ENCODE peak calls at places on chromosomes 6 and 20, in nine cellular contexts. F, Y, I, N, Q, G, E, X and K are unnamed samples.

GRCh38 chr6:78629154-78629721 is 238.1 kb upstream of the IRAK1BP1 start:
- DNase-seq in X (no peak), Q (no peak), E (no peak), F (peak; percentile 34), G (no peak), I (peak; percentile 14), N (peak; percentile 26), Y (no peak), K (peak; percentile 71)

GRCh38 chr20:34579936-34580587 is 21.5 kb downstream of the MAP1LC3A start:
- DNase-seq in E (no peak), Q (peak; percentile 47), G (peak; percentile 57), I (peak; percentile 34), F (peak; percentile 52), N (no peak), X (no peak), Y (no peak), K (peak; percentile 50)

GRCh38 chr6:55882731-55883595 is 7.6 kb upstream of the BMP5 start:
- DNase-seq in I (peak; percentile 84), X (no peak), Q (peak; percentile 87), E (no peak), F (peak; percentile 91), N (peak; percentile 94), Y (no peak), G (peak; percentile 95), K (peak; percentile 60)

GRCh38 chr20:32773880-32774279 is 11.7 kb downstream of the DNMT3B start:
- DNase-seq in G (no peak), X (no peak), Q (no peak), Y (no peak), N (no peak), F (no peak), E (no peak), I (no peak), K (no peak)

GRCh38 chr6:3019065-3019464 is 19.4 kb downstream of the NQO2 start:
- DNase-seq in N (no peak), F (no peak), Q (no peak), I (no peak), X (no peak), G (no peak), E (no peak), Y (no peak), K (no peak)

GRCh38 chr6:151738267-151738666 is 69.2 kb upstream of the ESR1 start:
- DNase-seq in I (no peak), X (no peak), G (no peak), E (no peak), N (no peak), Q (no peak), F (no peak), Y (no peak), K (no peak)

GRCh38 chr6:44076016-44076365 is 51.3 kb downstream of the MRPL14 start:
- DNase-seq in Y (no peak), Q (no peak), N (no peak), G (no peak), X (no peak), I (no peak), E (no peak), F (no peak), K (no peak)

GRCh38 chr6:12535915-12536314 is 180.7 kb upstream of the PHACTR1 start:
- DNase-seq in X (no peak), G (no peak), N (no peak), F (no peak), I (no peak), Y (no peak), Q (no peak), E (no peak), K (no peak)

DNA sequence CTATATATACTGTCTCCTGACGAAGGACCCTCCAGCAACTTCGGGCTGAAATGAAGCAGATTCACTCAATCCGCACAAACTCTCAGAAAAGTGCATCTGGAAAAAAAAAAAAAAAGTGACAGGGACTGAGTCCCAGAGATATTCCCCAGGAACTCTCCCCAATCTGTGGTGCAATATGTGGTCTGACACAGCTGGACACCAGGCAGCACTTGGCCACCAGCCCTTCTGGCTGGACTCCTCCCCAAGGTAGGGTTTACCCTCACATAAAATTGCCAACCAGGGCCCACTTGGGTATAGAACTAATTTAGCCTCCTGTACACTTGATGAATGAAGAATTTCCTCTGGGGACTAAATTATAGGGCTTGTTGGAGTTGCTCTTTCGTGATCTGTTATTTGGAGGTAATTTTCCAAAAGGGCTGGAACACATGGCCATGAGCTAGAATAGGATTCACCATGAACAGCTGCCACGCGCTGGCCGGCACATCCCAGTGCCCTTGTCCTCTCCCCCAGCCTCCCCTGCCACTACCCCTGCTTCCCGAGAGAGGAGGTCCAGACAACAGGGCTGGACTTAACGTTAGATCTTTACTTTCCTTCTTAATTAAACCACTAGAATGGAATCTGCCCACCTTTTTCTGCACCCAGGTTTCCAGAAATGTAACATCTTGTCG is 379.2 kb downstream of the BMP2 start:
- DNase-seq in I (no peak), X (no peak), Q (no peak), N (no peak), F (no peak), Y (no peak), G (no peak), E (no peak), K (no peak)
- H3K9me3 ChIP-seq in I (peaks cover 3% of the 10 kb centered on the region), X (no peaks in the 10 kb centered on the region), Q (no peaks in the 10 kb centered on the region), N (no peaks in the 10 kb centered on the region), F (no peaks in the 10 kb centered on the region), Y (no peaks in the 10 kb centered on the region), G (no peaks in the 10 kb centered on the region), E (no peaks in the 10 kb centered on the region), K (no peaks in the 10 kb centered on the region)

GRCh38 chr6:170025341-170026271 is 265.3 kb downstream of the DLL1 start:
- DNase-seq in X (no peak), Q (no peak), E (no peak), N (no peak), F (no peak), I (no peak), G (no peak), Y (no peak), K (no peak)
- H2AFZ ChIP-seq in X (no peak overlapping the region), Q (no peak overlapping the region), E (no peak overlapping the region), N (no peak overlapping the region), F (no peak overlapping the region), I (no peak overlapping the region), G (no peak overlapping the region), Y (no peak overlapping the region), K (no peak overlapping the region)

DNA sequence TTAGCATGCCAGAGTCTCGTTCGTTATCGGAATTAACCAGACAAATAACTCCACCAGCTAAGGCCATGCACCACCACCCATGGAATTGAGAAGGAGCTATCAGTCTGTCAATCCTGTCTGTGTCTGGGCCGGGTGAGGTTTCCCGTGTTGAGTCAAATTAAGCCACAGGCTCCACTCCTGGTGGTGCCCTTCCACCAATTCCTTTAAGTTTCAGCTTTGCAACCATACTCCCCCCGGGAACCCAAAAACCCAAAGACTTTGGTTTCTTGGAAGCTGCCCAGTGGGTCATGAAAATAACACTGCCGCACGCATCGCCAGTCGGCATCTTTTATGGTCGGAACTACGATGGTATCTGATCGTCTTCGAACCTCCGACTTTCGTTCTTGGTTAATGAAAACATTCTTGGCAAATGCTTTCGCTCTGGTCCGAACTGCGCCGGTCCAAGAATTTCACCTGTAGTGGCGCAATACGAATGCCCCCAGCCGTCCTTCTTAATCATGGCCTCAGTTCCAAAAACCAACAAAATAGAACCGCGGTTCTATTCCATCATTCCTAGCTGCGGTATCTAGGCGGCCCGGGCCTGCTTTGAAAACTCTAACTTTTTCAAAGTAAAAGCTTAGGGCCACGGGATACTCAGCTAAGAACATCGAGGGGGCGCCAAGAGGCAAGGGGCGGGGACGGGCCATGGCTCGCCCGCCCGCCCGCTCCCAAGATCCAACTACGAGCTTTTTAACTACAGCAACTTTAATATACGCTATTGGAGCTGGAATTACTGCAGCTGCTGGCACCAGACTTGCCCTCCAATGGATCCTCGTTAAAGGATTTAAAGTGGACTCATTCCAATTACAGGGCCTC is 1958.5 kb upstream of the DEFB115 start:
- DNase-seq in I (no peak), N (no peak), Y (no peak), X (no peak), E (no peak), F (peak; percentile 6), G (no peak), Q (peak; percentile 32), K (no peak)
- H3K9me3 ChIP-seq in I (peaks cover 49% of the 10 kb centered on the region), N (peaks cover 7% of the 10 kb centered on the region), Y (no peaks in the 10 kb centered on the region), X (no peaks in the 10 kb centered on the region), E (peaks cover 44% of the 10 kb centered on the region), F (no peaks in the 10 kb centered on the region), G (peaks cover 11% of the 10 kb centered on the region), Q (no peaks in the 10 kb centered on the region), K (no peaks in the 10 kb centered on the region)

GRCh38 chr6:155213611-155214372 is 50.0 kb upstream of the CLDN20 start:
- DNase-seq in E (no peak), Y (no peak), X (no peak), N (no peak), F (no peak), G (no peak), I (no peak), Q (no peak), K (no peak)
- H2AFZ ChIP-seq in E (no peak overlapping the region), Y (no peak overlapping the region), X (no peak overlapping the region), N (peak overlapping the region; percentile 15), F (no peak overlapping the region), G (no peak overlapping the region), I (no peak overlapping the region), Q (no peak overlapping the region), K (no peak overlapping the region)

DNA sequence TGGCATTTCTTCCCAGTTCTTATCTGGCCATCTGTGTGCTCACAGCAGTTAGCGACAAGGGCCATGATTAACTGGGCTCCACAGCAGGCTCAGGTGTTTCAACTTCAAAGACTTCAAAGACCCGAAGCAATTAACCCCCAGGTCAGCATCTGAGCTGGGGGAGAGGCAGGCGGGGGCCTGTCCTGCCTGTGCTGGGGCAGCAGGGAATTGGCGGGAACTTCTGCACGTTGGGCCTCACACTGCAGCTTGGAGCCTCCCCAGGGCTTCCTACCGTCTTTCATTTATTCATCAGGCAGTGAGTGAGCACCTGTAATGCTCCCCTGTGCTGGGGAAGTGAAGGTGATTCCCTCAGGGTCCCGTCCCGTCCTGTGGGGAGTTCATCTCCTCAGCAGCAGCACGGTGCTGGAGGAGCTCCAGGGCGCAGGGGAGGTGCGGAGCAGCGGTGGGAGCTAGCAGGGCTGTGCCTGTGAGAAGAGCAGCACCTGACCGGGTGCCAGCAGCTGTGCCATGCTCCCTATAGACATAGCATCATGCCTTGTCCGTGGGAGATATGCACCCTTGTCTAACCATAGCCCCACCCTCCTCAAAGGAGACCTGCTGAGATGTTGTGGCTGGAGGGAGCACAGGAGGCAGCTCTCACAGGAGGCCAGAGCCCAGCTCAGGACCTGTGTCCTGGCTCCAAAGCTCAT is 51.8 kb upstream of the FRMD1 start:
- DNase-seq in Q (no peak), G (no peak), F (no peak), X (no peak), Y (no peak), I (no peak), E (no peak), N (no peak), K (no peak)
- H3K9me3 ChIP-seq in Q (no peaks in the 10 kb centered on the region), G (no peaks in the 10 kb centered on the region), F (no peaks in the 10 kb centered on the region), X (no peaks in the 10 kb centered on the region), Y (no peaks in the 10 kb centered on the region), I (no peaks in the 10 kb centered on the region), E (no peaks in the 10 kb centered on the region), N (no peaks in the 10 kb centered on the region), K (no peaks in the 10 kb centered on the region)